ENCODE peak calls at places on chromosomes 16 and 17, in ten cellular contexts. B, K, D, A, Q, L, Y, V, U and J are unnamed samples. For H3K4me1, the result is how much of the 10 kb centered on the place peaks cover.

GRCh38 chr17:55750750-55751641 is at the start of gene PCTP:
- DNase-seq in A (no peak), D (peak), V (peak), K (peak), L (peak), Q (peak), B (peak), U (peak), Y (peak), J (peak)

GRCh38 chr17:3582921-3583320 is 25.3 kb upstream of the TRPV3 start:
- DNase-seq in U (no peak), V (no peak), L (no peak), B (no peak), D (no peak), Q (no peak), A (no peak), K (no peak), Y (no peak), J (no peak)

GRCh38 chr16:57916735-57917450 is 54.0 kb downstream of the CNGB1 start:
- DNase-seq in A (no peak), U (no peak), B (no peak), K (no peak), D (no peak), L (no peak), Q (no peak), Y (no peak), V (no peak), J (no peak)

GRCh38 chr16:54540525-54541180 is 254.1 kb upstream of the IRX3 start:
- DNase-seq in K (peak), Y (no peak), D (no peak), Q (peak), A (no peak), L (no peak), B (no peak), U (no peak), V (no peak), J (no peak)

GRCh38 chr16:88295526-88296436 is 87.0 kb upstream of the ZNF469 start:
- DNase-seq in U (no peak), Y (no peak), V (no peak), A (no peak), B (no peak), Q (no peak), K (no peak), L (no peak), D (no peak), J (no peak)

GRCh38 chr17:76659928-76660614 is 16.5 kb upstream of the ST6GALNAC1 start:
- DNase-seq in A (no peak), K (no peak), D (no peak), U (peak), V (no peak), L (no peak), Y (no peak), B (no peak), Q (peak), J (no peak)

GRCh38 chr16:12086861-12087260 is 110.3 kb downstream of the SNX29 start:
- DNase-seq in V (no peak), U (no peak), D (no peak), K (no peak), A (no peak), Q (no peak), Y (no peak), B (no peak), L (no peak), J (peak)

GRCh38 chr17:68314916-68315535 is 23.7 kb downstream of the ARSG start:
- DNase-seq in K (peak), A (no peak), B (no peak), Y (no peak), V (no peak), Q (peak), D (no peak), U (no peak), L (no peak), J (no peak)

GRCh38 chr16:86515780-86516617 is 5.7 kb downstream of the FOXF1 start:
- DNase-seq in A (no peak), Y (no peak), K (no peak), D (no peak), B (no peak), U (no peak), Q (no peak), V (no peak), L (no peak), J (no peak)

GRCh38 chr16:3951861-3952332 is 71.4 kb upstream of the CREBBP start:
- DNase-seq in D (no peak), V (no peak), B (no peak), K (no peak), U (no peak), L (no peak), Y (no peak), Q (no peak), A (no peak), J (no peak)

GRCh38 chr16:52050418-52050817 is 496.5 kb downstream of the TOX3 start:
- DNase-seq in D (no peak), K (no peak), V (no peak), L (no peak), B (no peak), Q (no peak), U (no peak), Y (peak), A (no peak), J (no peak)

GRCh38 chr17:72763981-72764380 is 328.5 kb downstream of the SLC39A11 start:
- DNase-seq in B (peak), K (no peak), Y (no peak), D (no peak), V (no peak), Q (no peak), U (no peak), L (no peak), A (no peak), J (no peak)

GRCh38 chr16:26019885-26020284 is 328.1 kb downstream of the HS3ST4 start:
- DNase-seq in V (no peak), L (no peak), Q (no peak), D (no peak), A (no peak), B (no peak), K (no peak), U (no peak), Y (no peak), J (no peak)

GRCh38 chr17:75774471-75774987 is 9.5 kb upstream of the GALK1 start:
- DNase-seq in D (no peak), A (no peak), Y (no peak), U (no peak), L (no peak), Q (peak), V (peak), K (no peak), B (no peak), J (peak)

GRCh38 chr16:20675488-20676267 is 21.8 kb downstream of the ACSM1 start:
- DNase-seq in Q (peak), L (peak), A (no peak), K (peak), Y (peak), U (no peak), V (peak), D (peak), B (peak), J (no peak)

GRCh38 chr16:88468289-88469129 is 15.4 kb downstream of the ZFPM1 start:
- DNase-seq in D (peak), K (peak), L (no peak), Y (peak), Q (no peak), V (no peak), B (peak), A (no peak), U (peak), J (no peak)

GRCh38 chr17:49616546-49617205 is 41.0 kb downstream of the NXPH3 start:
- DNase-seq in U (no peak), D (no peak), B (no peak), Q (peak), V (peak), K (peak), L (no peak), A (no peak), Y (no peak), J (peak)

GRCh38 chr17:41695954-41696720 is 7.5 kb downstream of the EIF1 start:
- DNase-seq in U (peak), K (peak), D (peak), Y (peak), Q (peak), B (peak), V (no peak), L (no peak), A (no peak), J (no peak)

GRCh38 chr16:35463358-35463757 is 2003.9 kb downstream of the TP53TG3F start:
- DNase-seq in A (no peak), K (no peak), Q (no peak), U (no peak), L (no peak), D (no peak), B (no peak), V (no peak), Y (no peak), J (no peak)

GRCh38 chr16:11232852-11233726 is 22.9 kb downstream of the SOCS1 start:
- DNase-seq in U (peak), Q (peak), V (peak), A (no peak), B (peak), K (peak), Y (no peak), L (no peak), D (no peak), J (no peak)

GRCh38 chr17:39599665-39600468 is 7.9 kb downstream of the NEUROD2 start:
- DNase-seq in A (no peak), Q (no peak), B (peak), V (no peak), U (no peak), D (no peak), Y (no peak), L (no peak), K (no peak), J (no peak)

GRCh38 chr16:67881557-67882220 is 3.0 kb upstream of the NRN1L start:
- DNase-seq in L (no peak), Y (no peak), K (no peak), V (no peak), B (no peak), A (no peak), Q (no peak), D (no peak), U (no peak), J (no peak)

GRCh38 chr17:55413825-55414489 is 7.7 kb downstream of the MMD start:
- DNase-seq in K (no peak), L (no peak), D (no peak), B (no peak), U (no peak), V (no peak), A (no peak), Q (no peak), Y (no peak), J (no peak)

GRCh38 chr17:50262001-50262794 is 12.1 kb upstream of the TMEM92 start:
- DNase-seq in A (no peak), L (no peak), D (no peak), Y (no peak), U (peak), B (no peak), K (no peak), Q (no peak), V (peak), J (peak)

GRCh38 chr17:68396795-68397536 is 60.3 kb downstream of the WIPI1 start:
- DNase-seq in U (no peak), L (no peak), Y (no peak), B (no peak), Q (no peak), A (no peak), D (no peak), K (no peak), V (no peak), J (no peak)

GRCh38 chr17:63697341-63698286 is 2.3 kb downstream of the LIMD2 start:
- DNase-seq in Y (peak), B (peak), L (peak), V (no peak), U (peak), A (no peak), K (peak), Q (peak), D (peak), J (no peak)

GRCh38 chr17:9339958-9340357 is 235.7 kb downstream of the STX8 start:
- DNase-seq in D (no peak), B (no peak), K (no peak), Y (no peak), U (no peak), A (no peak), V (no peak), Q (no peak), L (no peak), J (no peak)

GRCh38 chr17:29078183-29079045 is 35.5 kb downstream of the PIPOX start:
- DNase-seq in B (no peak), L (no peak), K (no peak), V (no peak), A (no peak), Q (no peak), Y (no peak), U (no peak), D (peak), J (no peak)

GRCh38 chr17:60141111-60142018 is 8.4 kb upstream of the CA4 start:
- DNase-seq in A (no peak), Q (no peak), V (no peak), Y (no peak), D (no peak), K (peak), B (peak), U (no peak), L (no peak), J (no peak)

GRCh38 chr17:66789961-66790421 is 44.9 kb upstream of the CACNG5 start:
- DNase-seq in L (no peak), D (no peak), Y (no peak), K (no peak), A (no peak), B (no peak), Q (no peak), U (no peak), V (no peak), J (no peak)

GRCh38 chr17:79252886-79253285 is 178.3 kb downstream of the ENGASE start:
- DNase-seq in V (no peak), Y (no peak), U (no peak), K (no peak), A (no peak), D (no peak), B (no peak), Q (no peak), L (no peak), J (no peak)

GRCh38 chr17:61284174-61284573 is 115.5 kb upstream of the TBX2 start:
- DNase-seq in Q (no peak), V (no peak), B (no peak), L (no peak), K (no peak), U (no peak), Y (no peak), D (no peak), A (no peak), J (no peak)

DNA sequence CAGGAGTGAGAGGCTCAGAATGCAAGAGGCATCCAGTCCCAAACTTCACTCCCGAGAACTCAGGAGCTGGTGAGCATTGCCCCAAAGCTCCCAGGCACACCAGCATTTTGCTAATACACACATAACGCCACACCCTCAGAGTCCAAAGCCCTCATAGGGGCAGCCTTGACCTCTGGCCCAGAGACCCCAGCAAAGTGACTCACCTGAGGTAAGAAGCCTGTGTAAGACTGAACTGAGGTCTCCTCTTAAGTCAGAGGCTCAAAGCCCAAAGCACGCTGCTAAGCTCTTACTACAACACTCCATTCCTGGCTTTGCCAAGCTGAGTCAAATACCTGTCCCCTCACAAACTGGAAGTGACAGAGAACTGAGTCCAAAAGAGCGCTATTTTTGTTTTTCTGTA is 16.4 kb downstream of the ST3GAL2 start:
- DNase-seq in D (no peak), Y (no peak), U (no peak), L (no peak), Q (no peak), V (no peak), B (no peak), K (no peak), A (no peak), J (no peak)
- H3K4me1 ChIP-seq in D (under half), Y (half or more), U (half or more), L (under half), Q (under half), V (under half), B (under half), K (under half), A (half or more), J (under half)

GRCh38 chr17:82444941-82445521 is 5.5 kb downstream of the CYBC1 start:
- DNase-seq in K (peak), B (no peak), V (peak), L (no peak), Y (no peak), D (no peak), U (no peak), A (no peak), Q (no peak), J (no peak)
- TF ChIP-seq POLR2AphosphoS5 in K (no peak), B (no peak), V (no peak), L (no peak), Y (no peak), D (no peak), U (no peak), A (no peak), Q (no peak), J (no peak)

DNA sequence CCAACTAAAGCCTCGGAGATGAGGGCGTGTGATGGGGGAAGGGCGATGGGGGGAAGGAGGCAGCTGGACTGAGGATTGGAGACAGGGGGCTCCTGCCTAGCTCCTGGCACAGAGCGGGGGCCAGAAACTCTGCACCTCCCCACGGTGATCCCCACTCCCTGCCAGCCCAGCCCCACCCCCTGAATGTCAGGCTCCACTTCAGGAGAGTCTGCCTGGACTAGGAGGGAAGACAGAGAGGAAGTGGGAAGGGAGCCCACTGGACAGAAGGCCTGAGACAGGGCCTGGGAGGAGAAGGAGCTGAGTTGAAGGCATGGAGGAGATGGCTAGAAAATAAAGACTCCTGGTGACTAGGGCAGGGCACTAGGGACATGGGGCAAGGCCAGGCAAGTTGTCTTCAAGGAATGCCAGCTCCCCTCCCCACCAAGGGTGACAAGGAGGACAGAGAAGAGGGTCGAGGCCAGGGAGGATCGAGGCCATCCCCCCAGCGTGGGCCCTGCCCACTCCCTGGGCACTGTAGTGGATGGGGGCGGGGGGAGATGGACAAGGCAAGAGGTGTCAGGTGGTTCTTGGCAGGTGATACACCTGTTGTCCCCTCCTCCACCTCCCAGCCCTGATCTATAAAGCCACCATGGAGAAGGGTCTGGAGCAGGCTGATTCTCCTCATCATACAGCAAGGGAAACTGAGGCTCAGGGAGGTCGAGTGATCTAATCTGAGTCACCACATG is 19.8 kb downstream of the SRCIN1 start:
- DNase-seq in B (no peak), D (no peak), A (no peak), V (no peak), Q (no peak), U (no peak), Y (no peak), L (no peak), K (no peak), J (no peak)
- H3K4me1 ChIP-seq in B (under half), D (under half), A (under half), V (under half), Q (under half), U (under half), Y (under half), L (under half), K (under half), J (under half)

GRCh38 chr16:66454751-66455150 is 27.7 kb downstream of the BEAN1 start:
- DNase-seq in U (no peak), Y (no peak), D (no peak), K (no peak), V (no peak), A (no peak), Q (no peak), B (no peak), L (no peak), J (no peak)

GRCh38 chr16:66458292-66458691 is 31.2 kb downstream of the BEAN1 start:
- DNase-seq in K (no peak), D (no peak), A (no peak), U (no peak), Y (no peak), B (no peak), V (no peak), Q (no peak), L (no peak), J (peak)

GRCh38 chr16:66457888-66458287 is 30.8 kb downstream of the BEAN1 start:
- DNase-seq in D (no peak), L (no peak), Q (no peak), V (no peak), U (no peak), A (no peak), B (peak), K (no peak), Y (no peak), J (no peak)

GRCh38 chr16:66458853-66459252 is 31.8 kb downstream of the BEAN1 start:
- DNase-seq in L (no peak), A (no peak), Q (no peak), D (no peak), U (no peak), V (no peak), Y (no peak), K (no peak), B (no peak), J (peak)

DNA sequence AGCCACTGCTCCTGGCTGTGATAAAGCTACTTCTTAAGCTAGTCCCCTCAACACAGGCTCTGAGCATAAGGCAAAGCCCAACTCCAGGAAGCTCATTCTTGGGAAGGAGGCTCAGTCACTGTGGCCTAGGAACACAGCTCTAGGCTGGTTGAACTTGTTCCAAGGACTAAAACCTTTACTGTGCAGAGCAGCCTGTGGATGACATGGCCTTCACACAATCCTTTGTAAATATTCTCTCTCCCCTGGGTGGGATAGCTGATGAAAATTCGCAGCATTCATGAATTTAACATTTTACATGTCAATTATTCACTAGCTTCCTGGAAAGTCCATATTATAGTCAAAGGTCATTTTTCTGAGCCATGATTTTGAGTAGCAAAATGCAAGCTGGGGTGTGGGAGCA is 28.9 kb downstream of the BEAN1 start:
- DNase-seq in B (no peak), K (no peak), A (no peak), Q (no peak), U (no peak), D (no peak), L (no peak), V (no peak), Y (peak), J (no peak)
- TF ChIP-seq POLR2AphosphoS5 in B (no peak), K (no peak), A (no peak), Q (no peak), U (no peak), D (no peak), L (no peak), V (no peak), Y (no peak), J (no peak)

DNA sequence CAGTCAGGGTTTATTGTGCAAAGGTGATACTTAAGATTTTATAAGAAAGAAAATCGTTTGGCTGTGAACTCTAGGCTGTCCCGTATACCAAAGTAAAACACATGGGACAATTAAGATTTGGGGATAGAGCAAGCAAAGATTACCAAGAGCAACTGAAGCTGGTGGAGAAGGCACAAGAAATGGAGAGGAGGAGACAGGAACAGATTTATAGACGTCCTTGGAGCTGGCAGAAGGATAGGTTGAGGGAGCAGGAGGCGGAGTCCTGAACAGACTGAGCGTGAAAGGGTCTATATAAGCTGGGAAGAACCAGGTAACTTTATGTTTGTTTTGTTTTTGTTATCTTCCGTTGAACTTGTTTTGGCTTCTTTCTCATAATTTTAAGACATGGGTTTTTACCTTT is 3.8 kb downstream of the TNRC6C start:
- DNase-seq in V (no peak), D (no peak), B (no peak), Y (no peak), A (no peak), L (no peak), U (no peak), K (no peak), Q (no peak), J (no peak)
- H3K4me1 ChIP-seq in V (under half), D (under half), B (half or more), Y (under half), A (under half), L (under half), U (under half), K (half or more), Q (under half), J (under half)

DNA sequence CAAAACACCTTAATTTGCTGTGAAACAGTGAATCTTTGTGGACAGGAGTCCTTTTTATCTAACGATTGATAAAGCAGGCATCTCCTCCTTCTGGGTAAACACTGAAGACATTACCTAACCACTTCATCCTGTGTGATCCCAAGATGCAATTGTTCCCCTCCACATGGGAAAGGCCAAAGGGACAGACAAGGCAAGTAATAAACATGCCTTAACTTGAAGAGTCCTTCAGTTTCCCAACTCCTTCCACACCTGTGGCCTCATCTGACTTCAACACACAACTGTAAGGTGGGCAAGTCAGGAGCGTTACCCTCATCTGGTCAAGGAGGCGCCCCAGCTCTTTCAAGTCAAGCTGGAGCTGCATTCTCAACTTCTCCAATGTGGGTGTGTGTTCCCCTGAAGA is 278.6 kb downstream of the ABCC12 start:
- DNase-seq in U (no peak), K (no peak), Q (no peak), V (no peak), D (no peak), A (no peak), B (no peak), L (no peak), Y (no peak), J (no peak)
- TF ChIP-seq POLR2AphosphoS5 in U (no peak), K (no peak), Q (no peak), V (no peak), D (no peak), A (no peak), B (no peak), L (no peak), Y (no peak), J (no peak)